ENCODE peak calls at places on chromosome 12, in ten cellular contexts. One of them, this sample, is unnamed.

GRCh38 chr12:129848921-129849320 is 54.9 kb downstream of the TMEM132D start:
- DNase-seq in occipital lobe: no peak
- DNase-seq in GM10248: no peak
- DNase-seq in glomerular endothelial cell: no peak
- DNase-seq in non-pigmented ciliary epithelial cell: no peak
- DNase-seq in LoVo: no peak
- DNase-seq in GM23338: no peak
- DNase-seq in dorsolateral prefrontal cortex: no peak
- DNase-seq in T1000: no peak
- DNase-seq in amniotic epithelial cell: no peak
- DNase-seq in this sample: no peak

GRCh38 chr12:27244680-27245005 is 557 bp downstream of the STK38L start:
- DNase-seq in occipital lobe: no peak
- DNase-seq in GM10248: no peak
- DNase-seq in glomerular endothelial cell: no peak
- DNase-seq in non-pigmented ciliary epithelial cell: no peak
- DNase-seq in LoVo: no peak
- DNase-seq in GM23338: no peak
- DNase-seq in dorsolateral prefrontal cortex: no peak
- DNase-seq in T1000: no peak
- DNase-seq in amniotic epithelial cell: peak
- DNase-seq in this sample: no peak

GRCh38 chr12:64675795-64676194 is 65.5 kb downstream of the RASSF3 start:
- DNase-seq in occipital lobe: no peak
- DNase-seq in GM10248: no peak
- DNase-seq in glomerular endothelial cell: no peak
- DNase-seq in non-pigmented ciliary epithelial cell: no peak
- DNase-seq in LoVo: peak
- DNase-seq in GM23338: no peak
- DNase-seq in dorsolateral prefrontal cortex: no peak
- DNase-seq in T1000: no peak
- DNase-seq in amniotic epithelial cell: peak
- DNase-seq in this sample: no peak

GRCh38 chr12:4215862-4216541 is 57.6 kb upstream of the CCND2 start:
- DNase-seq in occipital lobe: no peak
- DNase-seq in GM10248: peak
- DNase-seq in glomerular endothelial cell: no peak
- DNase-seq in non-pigmented ciliary epithelial cell: no peak
- DNase-seq in LoVo: no peak
- DNase-seq in GM23338: no peak
- DNase-seq in dorsolateral prefrontal cortex: no peak
- DNase-seq in T1000: no peak
- DNase-seq in amniotic epithelial cell: no peak
- DNase-seq in this sample: peak

GRCh38 chr12:91105807-91106206 is 5.5 kb downstream of the LUM start:
- DNase-seq in occipital lobe: no peak
- DNase-seq in GM10248: no peak
- DNase-seq in glomerular endothelial cell: no peak
- DNase-seq in non-pigmented ciliary epithelial cell: no peak
- DNase-seq in LoVo: no peak
- DNase-seq in GM23338: no peak
- DNase-seq in dorsolateral prefrontal cortex: no peak
- DNase-seq in T1000: no peak
- DNase-seq in amniotic epithelial cell: peak
- DNase-seq in this sample: no peak

GRCh38 chr12:126337556-126337955 is 1272.3 kb downstream of the AACS start:
- DNase-seq in occipital lobe: no peak
- DNase-seq in GM10248: no peak
- DNase-seq in glomerular endothelial cell: no peak
- DNase-seq in non-pigmented ciliary epithelial cell: peak
- DNase-seq in LoVo: no peak
- DNase-seq in GM23338: no peak
- DNase-seq in dorsolateral prefrontal cortex: no peak
- DNase-seq in T1000: peak
- DNase-seq in amniotic epithelial cell: no peak
- DNase-seq in this sample: no peak

GRCh38 chr12:99024191-99024590 is 379.1 kb downstream of the APAF1 start:
- DNase-seq in occipital lobe: no peak
- DNase-seq in GM10248: no peak
- DNase-seq in glomerular endothelial cell: no peak
- DNase-seq in non-pigmented ciliary epithelial cell: no peak
- DNase-seq in LoVo: no peak
- DNase-seq in GM23338: no peak
- DNase-seq in dorsolateral prefrontal cortex: no peak
- DNase-seq in T1000: no peak
- DNase-seq in amniotic epithelial cell: no peak
- DNase-seq in this sample: no peak

GRCh38 chr12:96056646-96057455 is 21.5 kb upstream of the LTA4H start:
- DNase-seq in occipital lobe: no peak
- DNase-seq in GM10248: no peak
- DNase-seq in glomerular endothelial cell: no peak
- DNase-seq in non-pigmented ciliary epithelial cell: no peak
- DNase-seq in LoVo: no peak
- DNase-seq in GM23338: no peak
- DNase-seq in dorsolateral prefrontal cortex: no peak
- DNase-seq in T1000: no peak
- DNase-seq in amniotic epithelial cell: no peak
- DNase-seq in this sample: no peak

GRCh38 chr12:120342567-120343537 is 15.3 kb upstream of the PLA2G1B start:
- DNase-seq in occipital lobe: no peak
- DNase-seq in GM10248: no peak
- DNase-seq in glomerular endothelial cell: no peak
- DNase-seq in non-pigmented ciliary epithelial cell: no peak
- DNase-seq in LoVo: no peak
- DNase-seq in GM23338: peak
- DNase-seq in dorsolateral prefrontal cortex: no peak
- DNase-seq in T1000: no peak
- DNase-seq in amniotic epithelial cell: no peak
- DNase-seq in this sample: no peak

GRCh38 chr12:67441736-67442346 is 172.7 kb downstream of the CAND1 start:
- DNase-seq in occipital lobe: peak
- DNase-seq in GM10248: peak
- DNase-seq in glomerular endothelial cell: no peak
- DNase-seq in non-pigmented ciliary epithelial cell: no peak
- DNase-seq in LoVo: peak
- DNase-seq in GM23338: peak
- DNase-seq in dorsolateral prefrontal cortex: peak
- DNase-seq in T1000: peak
- DNase-seq in amniotic epithelial cell: peak
- DNase-seq in this sample: no peak

GRCh38 chr12:98188649-98189048 is 326.7 kb upstream of the TMPO start:
- DNase-seq in occipital lobe: no peak
- DNase-seq in GM10248: no peak
- DNase-seq in glomerular endothelial cell: peak
- DNase-seq in non-pigmented ciliary epithelial cell: no peak
- DNase-seq in LoVo: no peak
- DNase-seq in GM23338: no peak
- DNase-seq in dorsolateral prefrontal cortex: no peak
- DNase-seq in T1000: no peak
- DNase-seq in amniotic epithelial cell: peak
- DNase-seq in this sample: no peak

GRCh38 chr12:630656-631632 is 32.3 kb downstream of the NINJ2 start:
- DNase-seq in occipital lobe: no peak
- DNase-seq in GM10248: peak
- DNase-seq in glomerular endothelial cell: no peak
- DNase-seq in non-pigmented ciliary epithelial cell: no peak
- DNase-seq in LoVo: no peak
- DNase-seq in GM23338: peak
- DNase-seq in dorsolateral prefrontal cortex: no peak
- DNase-seq in T1000: no peak
- DNase-seq in amniotic epithelial cell: no peak
- DNase-seq in this sample: no peak

GRCh38 chr12:11657511-11657910 is 8.0 kb downstream of the ETV6 start:
- DNase-seq in occipital lobe: no peak
- DNase-seq in GM10248: no peak
- DNase-seq in glomerular endothelial cell: no peak
- DNase-seq in non-pigmented ciliary epithelial cell: no peak
- DNase-seq in LoVo: no peak
- DNase-seq in GM23338: no peak
- DNase-seq in dorsolateral prefrontal cortex: no peak
- DNase-seq in T1000: no peak
- DNase-seq in amniotic epithelial cell: no peak
- DNase-seq in this sample: no peak

GRCh38 chr12:124744659-124745467 is 118.8 kb downstream of the SCARB1 start:
- DNase-seq in occipital lobe: no peak
- DNase-seq in GM10248: peak
- DNase-seq in glomerular endothelial cell: no peak
- DNase-seq in non-pigmented ciliary epithelial cell: no peak
- DNase-seq in LoVo: no peak
- DNase-seq in GM23338: peak
- DNase-seq in dorsolateral prefrontal cortex: no peak
- DNase-seq in T1000: no peak
- DNase-seq in amniotic epithelial cell: no peak
- DNase-seq in this sample: peak

GRCh38 chr12:123092866-123093265 is 58.0 kb downstream of the PITPNM2 start:
- DNase-seq in occipital lobe: no peak
- DNase-seq in GM10248: no peak
- DNase-seq in glomerular endothelial cell: no peak
- DNase-seq in non-pigmented ciliary epithelial cell: no peak
- DNase-seq in LoVo: no peak
- DNase-seq in GM23338: no peak
- DNase-seq in dorsolateral prefrontal cortex: no peak
- DNase-seq in T1000: no peak
- DNase-seq in amniotic epithelial cell: no peak
- DNase-seq in this sample: no peak

GRCh38 chr12:65609359-65609771 is 214.9 kb upstream of the HMGA2 start:
- DNase-seq in occipital lobe: no peak
- DNase-seq in GM10248: no peak
- DNase-seq in glomerular endothelial cell: no peak
- DNase-seq in non-pigmented ciliary epithelial cell: peak
- DNase-seq in LoVo: peak
- DNase-seq in GM23338: no peak
- DNase-seq in dorsolateral prefrontal cortex: no peak
- DNase-seq in T1000: no peak
- DNase-seq in amniotic epithelial cell: peak
- DNase-seq in this sample: no peak

GRCh38 chr12:50690923-50691322 is 73.0 kb upstream of the ATF1 start:
- DNase-seq in occipital lobe: peak
- DNase-seq in GM10248: no peak
- DNase-seq in glomerular endothelial cell: no peak
- DNase-seq in non-pigmented ciliary epithelial cell: no peak
- DNase-seq in LoVo: no peak
- DNase-seq in GM23338: no peak
- DNase-seq in dorsolateral prefrontal cortex: peak
- DNase-seq in T1000: no peak
- DNase-seq in amniotic epithelial cell: no peak
- DNase-seq in this sample: no peak

GRCh38 chr12:120699553-120699952 is 10.7 kb upstream of the UNC119B start:
- DNase-seq in occipital lobe: no peak
- DNase-seq in GM10248: no peak
- DNase-seq in glomerular endothelial cell: no peak
- DNase-seq in non-pigmented ciliary epithelial cell: no peak
- DNase-seq in LoVo: no peak
- DNase-seq in GM23338: no peak
- DNase-seq in dorsolateral prefrontal cortex: no peak
- DNase-seq in T1000: no peak
- DNase-seq in amniotic epithelial cell: no peak
- DNase-seq in this sample: no peak

GRCh38 chr12:68766646-68767045 is 20.7 kb downstream of the SLC35E3 start:
- DNase-seq in occipital lobe: no peak
- DNase-seq in GM10248: no peak
- DNase-seq in glomerular endothelial cell: no peak
- DNase-seq in non-pigmented ciliary epithelial cell: no peak
- DNase-seq in LoVo: no peak
- DNase-seq in GM23338: no peak
- DNase-seq in dorsolateral prefrontal cortex: no peak
- DNase-seq in T1000: no peak
- DNase-seq in amniotic epithelial cell: no peak
- DNase-seq in this sample: no peak

This sample was measured in GM12864.